ENCODE peak calls at places on chromosomes 4 and X, in nine cellular contexts. T, V, P, I, A, L, F, S and B are unnamed samples.

GRCh38 chr4:176949022-176949421 is 156.3 kb upstream of the VEGFC start:
- DNase-seq in T (no peak), V (no peak), P (no peak), I (no peak), A (no peak), L (no peak), F (no peak), S (no peak), B (no peak)

GRCh38 chr4:8156617-8157016 is 2.0 kb downstream of the ABLIM2 start:
- DNase-seq in T (no peak), V (no peak), P (no peak), I (no peak), A (no peak), L (no peak), F (no peak), S (no peak), B (no peak)

GRCh38 chr4:93749351-93749761 is 79.2 kb upstream of the ATOH1 start:
- DNase-seq in T (no peak), V (no peak), P (no peak), I (no peak), A (no peak), L (no peak), F (no peak), S (no peak), B (no peak)

GRCh38 chrX:19840899-19841648 is 46.3 kb downstream of the SH3KBP1 start:
- DNase-seq in T (no peak), V (no peak), P (peak), I (no peak), A (no peak), L (peak), F (no peak), S (no peak), B (no peak)

GRCh38 chr4:13700196-13701140 is 72.9 kb upstream of the BOD1L1 start:
- DNase-seq in T (no peak), V (no peak), P (no peak), I (peak), A (no peak), L (no peak), F (no peak), S (no peak), B (peak)

GRCh38 chr4:81454498-81454897 is 17.2 kb downstream of the RASGEF1B start:
- DNase-seq in T (no peak), V (no peak), P (no peak), I (no peak), A (no peak), L (no peak), F (no peak), S (peak), B (no peak)

GRCh38 chr4:179867300-179867878 is 2375.8 kb upstream of the TENM3 start:
- DNase-seq in T (no peak), V (peak), P (peak), I (peak), A (no peak), L (peak), F (no peak), S (peak), B (peak)

GRCh38 chr4:94168321-94168720 is 39.3 kb upstream of the SMARCAD1 start:
- DNase-seq in T (no peak), V (no peak), P (no peak), I (no peak), A (no peak), L (no peak), F (no peak), S (no peak), B (no peak)

GRCh38 chr4:8871417-8872401 is at the start of gene HMX1:
- DNase-seq in T (no peak), V (peak), P (no peak), I (no peak), A (peak), L (peak), F (no peak), S (no peak), B (no peak)

GRCh38 chr4:180058731-180059215 is 2184.4 kb upstream of the TENM3 start:
- DNase-seq in T (no peak), V (peak), P (peak), I (peak), A (peak), L (peak), F (no peak), S (no peak), B (peak)

GRCh38 chrX:83658731-83659130 is 150.6 kb downstream of the POU3F4 start:
- DNase-seq in T (no peak), V (no peak), P (no peak), I (no peak), A (no peak), L (peak), F (no peak), S (no peak), B (no peak)

GRCh38 chr4:139892973-139893736 is 227.5 kb downstream of the MGST2 start:
- DNase-seq in T (no peak), V (no peak), P (no peak), I (no peak), A (no peak), L (peak), F (no peak), S (no peak), B (no peak)

GRCh38 chr4:144355809-144356757 is 215.6 kb upstream of the GYPA start:
- DNase-seq in T (no peak), V (no peak), P (no peak), I (peak), A (no peak), L (peak), F (no peak), S (no peak), B (peak)

GRCh38 chr4:117420966-117421365 is 335.6 kb upstream of the TRAM1L1 start:
- DNase-seq in T (no peak), V (no peak), P (no peak), I (no peak), A (no peak), L (no peak), F (no peak), S (no peak), B (no peak)

GRCh38 chr4:74230902-74231499 is 73.1 kb downstream of the MTHFD2L start:
- DNase-seq in T (peak), V (no peak), P (no peak), I (peak), A (peak), L (no peak), F (no peak), S (no peak), B (peak)